ENCODE peak calls at places on chromosome 18, in five cellular contexts. One of them, this sample, is unnamed.

GRCh38 chr18:79905389-79905911 is 46.0 kb downstream of the SLC66A2 start:
- DNase-seq in 8988T: no peak
- DNase-seq in HuH-7: no peak
- DNase-seq in NCI-H510A treated with DMSO at 0.1 percent for 48 hours: no peak
- DNase-seq in GM13977: no peak
- DNase-seq in this sample: peak

GRCh38 chr18:13501896-13502295 is 224.5 kb downstream of the FAM210A start:
- DNase-seq in HuH-7: no peak
- DNase-seq in 8988T: no peak
- DNase-seq in NCI-H510A treated with DMSO at 0.1 percent for 48 hours: no peak
- DNase-seq in GM13977: peak
- DNase-seq in this sample: no peak

GRCh38 chr18:73407506-73407905 is 539.7 kb upstream of the NETO1 start:
- DNase-seq in 8988T: no peak
- DNase-seq in GM13977: no peak
- DNase-seq in HuH-7: no peak
- DNase-seq in NCI-H510A treated with DMSO at 0.1 percent for 48 hours: no peak
- DNase-seq in this sample: peak

GRCh38 chr18:35049111-35050003 is 8.1 kb downstream of the MAPRE2 start:
- DNase-seq in 8988T: no peak
- DNase-seq in HuH-7: no peak
- DNase-seq in GM13977: no peak
- DNase-seq in NCI-H510A treated with DMSO at 0.1 percent for 48 hours: no peak
- DNase-seq in this sample: no peak

GRCh38 chr18:79405781-79406575 is 10.2 kb downstream of the NFATC1 start:
- DNase-seq in 8988T: no peak
- DNase-seq in GM13977: peak
- DNase-seq in HuH-7: no peak
- DNase-seq in NCI-H510A treated with DMSO at 0.1 percent for 48 hours: no peak
- DNase-seq in this sample: no peak

GRCh38 chr18:47382171-47382570 is 130.7 kb upstream of the SKOR2 start:
- DNase-seq in 8988T: no peak
- DNase-seq in HuH-7: no peak
- DNase-seq in NCI-H510A treated with DMSO at 0.1 percent for 48 hours: no peak
- DNase-seq in GM13977: no peak
- DNase-seq in this sample: no peak

GRCh38 chr18:52670903-52671302 is 330.9 kb downstream of the DCC start:
- DNase-seq in HuH-7: peak
- DNase-seq in 8988T: no peak
- DNase-seq in NCI-H510A treated with DMSO at 0.1 percent for 48 hours: peak
- DNase-seq in GM13977: peak
- DNase-seq in this sample: no peak

GRCh38 chr18:22913861-22914260 is 19.3 kb upstream of the RBBP8 start:
- DNase-seq in 8988T: no peak
- DNase-seq in NCI-H510A treated with DMSO at 0.1 percent for 48 hours: peak
- DNase-seq in HuH-7: no peak
- DNase-seq in GM13977: no peak
- DNase-seq in this sample: no peak

GRCh38 chr18:41075212-41075611 is 879.8 kb upstream of the PIK3C3 start:
- DNase-seq in NCI-H510A treated with DMSO at 0.1 percent for 48 hours: no peak
- DNase-seq in GM13977: no peak
- DNase-seq in HuH-7: no peak
- DNase-seq in 8988T: no peak
- DNase-seq in this sample: peak

GRCh38 chr18:11407900-11408299 is 201.5 kb upstream of the SLC35G4 start:
- DNase-seq in 8988T: no peak
- DNase-seq in NCI-H510A treated with DMSO at 0.1 percent for 48 hours: no peak
- DNase-seq in HuH-7: no peak
- DNase-seq in GM13977: no peak
- DNase-seq in this sample: no peak

GRCh38 chr18:6598657-6599056 is 130.9 kb upstream of the ARHGAP28 start:
- DNase-seq in 8988T: no peak
- DNase-seq in GM13977: no peak
- DNase-seq in HuH-7: no peak
- DNase-seq in NCI-H510A treated with DMSO at 0.1 percent for 48 hours: no peak
- DNase-seq in this sample: no peak

GRCh38 chr18:30265190-30265589 is 777.4 kb downstream of the DSC3 start:
- DNase-seq in HuH-7: no peak
- DNase-seq in 8988T: no peak
- DNase-seq in NCI-H510A treated with DMSO at 0.1 percent for 48 hours: no peak
- DNase-seq in GM13977: no peak
- DNase-seq in this sample: no peak

GRCh38 chr18:76451475-76452331 is 43.3 kb downstream of the ZNF516 start:
- DNase-seq in HuH-7: no peak
- DNase-seq in GM13977: no peak
- DNase-seq in 8988T: no peak
- DNase-seq in NCI-H510A treated with DMSO at 0.1 percent for 48 hours: peak
- DNase-seq in this sample: no peak

GRCh38 chr18:8643479-8643878 is 34.2 kb downstream of the RAB12 start:
- DNase-seq in 8988T: no peak
- DNase-seq in GM13977: no peak
- DNase-seq in HuH-7: no peak
- DNase-seq in NCI-H510A treated with DMSO at 0.1 percent for 48 hours: no peak
- DNase-seq in this sample: peak

GRCh38 chr18:22300665-22301636 is 116.8 kb downstream of the CTAGE1 start:
- DNase-seq in 8988T: no peak
- DNase-seq in HuH-7: no peak
- DNase-seq in GM13977: no peak
- DNase-seq in NCI-H510A treated with DMSO at 0.1 percent for 48 hours: no peak
- DNase-seq in this sample: no peak

GRCh38 chr18:72871091-72871490 is 3.3 kb upstream of the NETO1 start:
- DNase-seq in NCI-H510A treated with DMSO at 0.1 percent for 48 hours: no peak
- DNase-seq in GM13977: no peak
- DNase-seq in 8988T: no peak
- DNase-seq in HuH-7: no peak
- DNase-seq in this sample: peak

GRCh38 chr18:51123936-51124486 is 73.5 kb downstream of the MEX3C start:
- DNase-seq in 8988T: no peak
- DNase-seq in NCI-H510A treated with DMSO at 0.1 percent for 48 hours: no peak
- DNase-seq in GM13977: no peak
- DNase-seq in HuH-7: no peak
- DNase-seq in this sample: no peak

GRCh38 chr18:3284501-3284900 is 22.6 kb downstream of the MYL12B start:
- DNase-seq in NCI-H510A treated with DMSO at 0.1 percent for 48 hours: no peak
- DNase-seq in 8988T: no peak
- DNase-seq in GM13977: no peak
- DNase-seq in HuH-7: no peak
- DNase-seq in this sample: no peak

GRCh38 chr18:7300971-7301553 is 70.2 kb downstream of the LRRC30 start:
- DNase-seq in HuH-7: no peak
- DNase-seq in NCI-H510A treated with DMSO at 0.1 percent for 48 hours: peak
- DNase-seq in 8988T: no peak
- DNase-seq in GM13977: no peak
- DNase-seq in this sample: no peak

GRCh38 chr18:41767960-41768359 is 187.1 kb upstream of the PIK3C3 start:
- DNase-seq in HuH-7: no peak
- DNase-seq in GM13977: peak
- DNase-seq in 8988T: no peak
- DNase-seq in NCI-H510A treated with DMSO at 0.1 percent for 48 hours: no peak
- DNase-seq in this sample: peak

GRCh38 chr18:46324556-46324955 is 220.4 kb downstream of the HAUS1 start:
- DNase-seq in 8988T: peak
- DNase-seq in GM13977: no peak
- DNase-seq in HuH-7: no peak
- DNase-seq in NCI-H510A treated with DMSO at 0.1 percent for 48 hours: peak
- DNase-seq in this sample: peak

GRCh38 chr18:63161728-63162195 is 157.8 kb downstream of the BCL2 start:
- DNase-seq in GM13977: peak
- DNase-seq in HuH-7: no peak
- DNase-seq in NCI-H510A treated with DMSO at 0.1 percent for 48 hours: peak
- DNase-seq in 8988T: no peak
- DNase-seq in this sample: peak

GRCh38 chr18:63363951-63364350 is 3.1 kb downstream of the KDSR start:
- DNase-seq in HuH-7: no peak
- DNase-seq in 8988T: no peak
- DNase-seq in NCI-H510A treated with DMSO at 0.1 percent for 48 hours: no peak
- DNase-seq in GM13977: no peak
- DNase-seq in this sample: no peak

GRCh38 chr18:28036481-28036880 is 140.4 kb downstream of the CDH2 start:
- DNase-seq in 8988T: no peak
- DNase-seq in NCI-H510A treated with DMSO at 0.1 percent for 48 hours: no peak
- DNase-seq in GM13977: no peak
- DNase-seq in HuH-7: no peak
- DNase-seq in this sample: no peak

GRCh38 chr18:45379903-45380302 is 235.4 kb upstream of the SLC14A2 start:
- DNase-seq in NCI-H510A treated with DMSO at 0.1 percent for 48 hours: no peak
- DNase-seq in GM13977: no peak
- DNase-seq in HuH-7: no peak
- DNase-seq in 8988T: no peak
- DNase-seq in this sample: no peak

GRCh38 chr18:7809978-7810377 is 242.9 kb downstream of the PTPRM start:
- DNase-seq in NCI-H510A treated with DMSO at 0.1 percent for 48 hours: no peak
- DNase-seq in HuH-7: no peak
- DNase-seq in GM13977: no peak
- DNase-seq in 8988T: no peak
- DNase-seq in this sample: no peak

GRCh38 chr18:63322908-63323634 is 3.5 kb upstream of the BCL2 start:
- DNase-seq in NCI-H510A treated with DMSO at 0.1 percent for 48 hours: peak
- DNase-seq in 8988T: no peak
- DNase-seq in GM13977: peak
- DNase-seq in HuH-7: peak
- DNase-seq in this sample: peak

GRCh38 chr18:13220326-13220991 is 1.9 kb downstream of the LDLRAD4 start:
- DNase-seq in 8988T: no peak
- DNase-seq in GM13977: no peak
- DNase-seq in HuH-7: no peak
- DNase-seq in NCI-H510A treated with DMSO at 0.1 percent for 48 hours: no peak
- DNase-seq in this sample: no peak

GRCh38 chr18:6022840-6023239 is 127.5 kb upstream of the TMEM200C start:
- DNase-seq in HuH-7: no peak
- DNase-seq in 8988T: no peak
- DNase-seq in GM13977: no peak
- DNase-seq in NCI-H510A treated with DMSO at 0.1 percent for 48 hours: no peak
- DNase-seq in this sample: peak

GRCh38 chr18:49464718-49465598 is 4.5 kb upstream of the DYM start:
- DNase-seq in 8988T: no peak
- DNase-seq in NCI-H510A treated with DMSO at 0.1 percent for 48 hours: no peak
- DNase-seq in GM13977: no peak
- DNase-seq in HuH-7: no peak
- DNase-seq in this sample: no peak

GRCh38 chr18:57437433-57437781 is 2.2 kb downstream of the ONECUT2 start:
- DNase-seq in 8988T: no peak
- DNase-seq in HuH-7: peak
- DNase-seq in GM13977: peak
- DNase-seq in NCI-H510A treated with DMSO at 0.1 percent for 48 hours: peak
- DNase-seq in this sample: no peak

GRCh38 chr18:69484699-69485396 is 84.2 kb downstream of the DOK6 start:
- DNase-seq in HuH-7: peak
- DNase-seq in GM13977: no peak
- DNase-seq in NCI-H510A treated with DMSO at 0.1 percent for 48 hours: no peak
- DNase-seq in 8988T: no peak
- DNase-seq in this sample: peak

This sample was measured in fibroblast of villous mesenchyme.